ENCODE peak calls at places on chromosomes 1 and 21, in nine cellular contexts. M is omental fat pad, D is glutamatergic neuron, H is type B pancreatic cell, O is cardiac muscle cell, V is progenitor cell of endocrine pancreas, A is astrocyte of the cerebellum, G is heart right ventricle, L is psoas muscle. U is an unnamed sample.

GRCh38 chr1:35539824-35540261 is 17.4 kb downstream of the KIAA0319L start:
- DNase-seq in V (no peak), H (no peak), G (no peak), L (no peak), M (no peak), O (peak), D (no peak), A (peak), U (no peak)

GRCh38 chr1:157438236-157439012 is 113.9 kb downstream of the FCRL5 start:
- DNase-seq in L (no peak), H (no peak), O (peak), A (peak), M (no peak), D (no peak), G (no peak), V (no peak), U (no peak)

GRCh38 chr21:42865361-42866160 is 13.8 kb downstream of the WDR4 start:
- DNase-seq in H (no peak), V (no peak), L (peak), G (peak), M (no peak), O (no peak), D (no peak), A (no peak), U (no peak)

GRCh38 chr1:44031051-44031899 is at the start of gene SLC6A9:
- DNase-seq in M (peak), H (no peak), V (peak), O (peak), G (peak), L (no peak), D (peak), A (peak), U (no peak)

GRCh38 chr1:24901791-24902470 is 28.1 kb downstream of the RUNX3 start:
- DNase-seq in O (no peak), L (no peak), G (no peak), A (no peak), D (no peak), H (peak), M (peak), V (no peak), U (peak)

GRCh38 chr1:221742555-221743415 is 896 bp upstream of the DUSP10 start:
- DNase-seq in D (peak), O (peak), L (peak), A (no peak), G (peak), V (peak), H (peak), M (no peak), U (peak)

GRCh38 chr1:95994643-95995042 is 726.9 kb upstream of the PTBP2 start:
- DNase-seq in D (no peak), O (peak), M (no peak), H (no peak), L (no peak), G (no peak), A (no peak), V (no peak), U (no peak)

GRCh38 chr1:220808501-220809186 is 21.9 kb downstream of the MTARC1 start:
- DNase-seq in O (no peak), M (no peak), A (peak), G (no peak), V (no peak), H (no peak), L (no peak), D (no peak), U (no peak)

GRCh38 chr1:15124362-15125100 is 29.0 kb upstream of the TMEM51 start:
- DNase-seq in O (no peak), G (no peak), L (no peak), H (no peak), M (no peak), A (no peak), D (no peak), V (no peak), U (no peak)

GRCh38 chr1:202571719-202572339 is 138.4 kb downstream of the SYT2 start:
- DNase-seq in H (no peak), G (no peak), A (no peak), D (no peak), V (no peak), M (no peak), L (no peak), O (peak), U (no peak)

GRCh38 chr1:43444827-43445225 is 8.9 kb downstream of the HYI start:
- DNase-seq in H (no peak), V (no peak), M (no peak), O (peak), L (peak), D (peak), A (no peak), G (no peak), U (no peak)

GRCh38 chr21:17479606-17480005 is 33.2 kb upstream of the CXADR start:
- DNase-seq in D (no peak), M (no peak), A (no peak), O (no peak), H (no peak), L (no peak), V (no peak), G (no peak), U (no peak)

GRCh38 chr1:109639841-109640184 is 16.1 kb upstream of the GSTM4 start:
- DNase-seq in G (no peak), D (no peak), A (no peak), M (no peak), L (peak), O (no peak), V (no peak), H (peak), U (no peak)

GRCh38 chr1:234772345-234773147 is 162.6 kb upstream of the IRF2BP2 start:
- DNase-seq in O (peak), V (no peak), G (peak), D (peak), A (peak), L (peak), M (peak), H (no peak), U (peak)

GRCh38 chr1:115906627-115907026 is 65.7 kb upstream of the NHLH2 start:
- DNase-seq in M (no peak), A (no peak), H (no peak), O (no peak), L (no peak), G (no peak), V (no peak), D (no peak), U (no peak)

GRCh38 chr1:110637475-110637874 is 31.3 kb upstream of the KCNA2 start:
- DNase-seq in V (no peak), L (no peak), A (no peak), D (no peak), O (no peak), H (no peak), M (no peak), G (no peak), U (no peak)

GRCh38 chr1:20405893-20406604 is 80.0 kb downstream of the CAMK2N1 start:
- DNase-seq in M (no peak), G (no peak), L (no peak), V (no peak), H (peak), A (peak), D (no peak), O (peak), U (no peak)

GRCh38 chr1:1306070-1306660 is 1.6 kb downstream of the ACAP3 start:
- DNase-seq in O (no peak), G (no peak), V (no peak), H (no peak), L (no peak), D (peak), A (no peak), M (no peak), U (no peak)

GRCh38 chr1:34929497-34929852 is at the start of gene DLGAP3:
- DNase-seq in M (no peak), D (peak), A (no peak), V (peak), H (no peak), O (peak), G (no peak), L (no peak), U (no peak)

GRCh38 chr21:14877581-14878228 is 187.1 kb downstream of the NRIP1 start:
- DNase-seq in A (no peak), V (no peak), H (no peak), O (peak), L (no peak), G (no peak), M (no peak), D (no peak), U (no peak)

GRCh38 chr21:14942801-14943490 is 121.9 kb downstream of the NRIP1 start:
- DNase-seq in L (no peak), H (no peak), D (no peak), G (no peak), V (no peak), M (no peak), O (peak), A (peak), U (no peak)

GRCh38 chr21:43585924-43586411 is 73.3 kb downstream of the HSF2BP start:
- DNase-seq in H (no peak), D (no peak), O (peak), A (peak), G (no peak), V (no peak), M (no peak), L (no peak), U (no peak)

GRCh38 chr1:169712309-169712631 is 850 bp upstream of the SELL start:
- DNase-seq in L (no peak), D (no peak), M (no peak), G (no peak), H (no peak), V (no peak), O (no peak), A (no peak), U (no peak)

GRCh38 chr1:197776348-197777082 is 1.2 kb upstream of the DENND1B start:
- DNase-seq in O (peak), M (no peak), D (no peak), V (no peak), A (peak), G (no peak), L (no peak), H (no peak), U (no peak)

GRCh38 chr1:6700853-6701436 is 671 bp downstream of the DNAJC11 start:
- DNase-seq in M (no peak), H (no peak), A (no peak), G (no peak), L (no peak), V (no peak), D (peak), O (peak), U (no peak)

GRCh38 chr1:20717452-20718342 is at the start of gene KIF17:
- DNase-seq in H (peak), A (peak), M (peak), O (peak), G (peak), V (peak), D (peak), L (peak), U (peak)

DNA sequence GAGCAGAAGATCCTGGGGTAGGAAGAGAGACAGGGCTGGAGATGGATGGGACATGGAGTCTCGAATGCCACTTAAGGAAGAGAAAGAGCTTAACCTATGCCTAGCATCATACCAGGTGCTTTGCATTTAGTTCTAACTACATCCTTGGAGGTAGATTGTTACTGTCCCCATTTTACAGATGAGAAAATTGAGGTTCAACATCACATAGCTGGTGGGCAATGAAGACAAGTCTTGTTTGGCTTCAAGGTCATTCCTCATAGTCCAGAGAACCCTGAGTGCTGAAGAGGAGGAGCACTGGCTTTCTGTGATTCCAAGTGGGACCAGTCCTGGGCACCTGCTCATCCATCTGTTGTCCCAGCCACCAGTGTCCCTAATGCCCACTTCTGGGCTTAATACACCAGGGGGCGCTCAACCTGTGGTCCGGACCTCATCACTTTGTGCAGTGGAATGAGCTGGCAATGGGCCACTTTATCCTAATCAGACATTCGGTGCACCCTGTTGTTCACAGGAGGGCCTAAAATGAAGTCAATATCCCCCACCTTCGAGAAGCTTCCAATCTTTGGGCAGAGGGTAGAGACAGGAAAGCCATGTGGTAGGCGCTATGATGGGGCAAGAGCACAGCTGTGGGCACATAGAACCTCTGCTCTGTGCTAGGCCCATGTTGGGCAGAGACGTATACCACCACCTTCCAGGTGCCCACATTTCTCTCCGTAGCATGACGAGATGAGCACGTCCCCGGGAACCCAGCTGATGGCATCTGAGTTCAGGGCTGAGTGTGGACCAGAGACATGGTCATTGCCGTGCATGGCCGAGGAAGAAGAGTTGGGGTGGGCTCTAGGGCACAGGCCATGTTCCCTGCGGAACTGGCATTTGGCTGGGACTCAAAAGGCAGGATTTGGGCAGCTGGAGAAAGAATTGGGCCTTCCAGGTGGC is 9.2 kb downstream of the RPS6KA1 start:
- DNase-seq in M (no peak), G (no peak), H (no peak), A (no peak), D (peak), L (no peak), O (peak), V (no peak), U (no peak)
- TF ChIP-seq CTCF in M (no peak), G (no peak), H (peak), A (peak), D (peak), L (peak), O (peak), V (peak), U (peak)

GRCh38 chr1:29333008-29333407 is 96.7 kb downstream of the PTPRU start:
- DNase-seq in D (no peak), G (no peak), L (no peak), A (no peak), H (no peak), V (no peak), O (no peak), M (no peak), U (no peak)

GRCh38 chr1:29331309-29331708 is 95.0 kb downstream of the PTPRU start:
- DNase-seq in V (no peak), D (no peak), O (no peak), G (no peak), A (no peak), L (no peak), H (no peak), M (no peak), U (no peak)

GRCh38 chr1:29331731-29332130 is 95.4 kb downstream of the PTPRU start:
- DNase-seq in D (no peak), H (no peak), V (no peak), A (no peak), O (no peak), M (no peak), G (no peak), L (no peak), U (no peak)

GRCh38 chr1:29330856-29331255 is 94.5 kb downstream of the PTPRU start:
- DNase-seq in G (no peak), O (no peak), V (no peak), L (no peak), M (no peak), A (no peak), D (no peak), H (no peak), U (no peak)

GRCh38 chr1:29332204-29332603 is 95.9 kb downstream of the PTPRU start:
- DNase-seq in A (no peak), V (no peak), M (no peak), D (peak), G (no peak), O (peak), L (no peak), H (no peak), U (no peak)
- TF ChIP-seq CTCF in A (peak), V (peak), M (no peak), D (peak), G (no peak), O (peak), L (no peak), H (peak), U (no peak)

GRCh38 chr1:61071205-61071830 is 11.0 kb upstream of the NFIA start:
- DNase-seq in D (no peak), M (no peak), G (no peak), L (no peak), V (no peak), O (no peak), A (no peak), H (no peak), U (no peak)
- TF ChIP-seq CTCF in D (no peak), M (no peak), G (no peak), L (no peak), V (no peak), O (no peak), A (no peak), H (no peak), U (no peak)

DNA sequence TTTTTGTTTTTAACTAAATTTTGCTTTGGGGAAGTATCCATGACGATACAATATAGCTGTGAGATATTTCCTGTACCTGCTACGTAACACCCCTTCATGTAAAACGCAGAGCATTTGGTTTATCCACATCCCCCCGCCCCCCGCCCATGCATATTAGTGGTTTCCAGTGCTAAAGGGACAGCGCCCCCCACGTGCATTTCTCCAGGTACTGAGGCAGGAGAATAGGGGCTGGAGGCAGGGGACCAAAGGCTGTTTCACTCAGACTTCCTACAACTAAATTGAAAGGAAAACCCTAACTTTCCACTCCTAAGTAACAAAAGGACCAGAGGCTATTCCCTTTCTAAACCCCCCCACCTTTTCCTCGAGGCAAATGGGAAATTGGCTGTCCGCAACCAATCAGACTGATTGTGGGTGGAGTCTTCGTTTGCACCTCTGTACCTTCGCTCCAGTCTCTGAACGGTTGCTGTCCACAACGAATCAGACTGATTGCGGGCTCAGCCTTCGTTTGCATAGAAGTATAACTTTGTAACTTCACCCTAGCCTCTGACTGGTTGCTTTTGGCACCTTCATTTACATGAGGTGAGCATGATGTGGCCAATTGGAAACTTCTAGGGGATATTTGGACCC is 12.2 kb upstream of the RIPK4 start:
- DNase-seq in G (no peak), A (no peak), D (no peak), M (no peak), O (no peak), L (no peak), H (no peak), V (no peak), U (no peak)
- TF ChIP-seq CTCF in G (no peak), A (no peak), D (no peak), M (no peak), O (no peak), L (no peak), H (no peak), V (no peak), U (no peak)

GRCh38 chr1:52365746-52366516 is at the start of gene CC2D1B:
- DNase-seq in G (peak), O (peak), A (peak), L (peak), M (peak), V (peak), D (peak), H (peak), U (peak)

GRCh38 chr1:52367272-52367671 is 1.3 kb upstream of the CC2D1B start:
- DNase-seq in V (no peak), D (no peak), A (no peak), G (no peak), O (no peak), L (no peak), H (no peak), M (no peak), U (no peak)

GRCh38 chr1:52366517-52366827 is 467 bp upstream of the CC2D1B start:
- DNase-seq in G (no peak), L (no peak), D (no peak), H (no peak), A (no peak), O (no peak), M (no peak), V (no peak), U (no peak)

GRCh38 chr1:52365091-52365745 is 787 bp downstream of the CC2D1B start:
- DNase-seq in L (peak), O (peak), A (peak), H (no peak), D (peak), G (peak), M (peak), V (no peak), U (peak)

DNA sequence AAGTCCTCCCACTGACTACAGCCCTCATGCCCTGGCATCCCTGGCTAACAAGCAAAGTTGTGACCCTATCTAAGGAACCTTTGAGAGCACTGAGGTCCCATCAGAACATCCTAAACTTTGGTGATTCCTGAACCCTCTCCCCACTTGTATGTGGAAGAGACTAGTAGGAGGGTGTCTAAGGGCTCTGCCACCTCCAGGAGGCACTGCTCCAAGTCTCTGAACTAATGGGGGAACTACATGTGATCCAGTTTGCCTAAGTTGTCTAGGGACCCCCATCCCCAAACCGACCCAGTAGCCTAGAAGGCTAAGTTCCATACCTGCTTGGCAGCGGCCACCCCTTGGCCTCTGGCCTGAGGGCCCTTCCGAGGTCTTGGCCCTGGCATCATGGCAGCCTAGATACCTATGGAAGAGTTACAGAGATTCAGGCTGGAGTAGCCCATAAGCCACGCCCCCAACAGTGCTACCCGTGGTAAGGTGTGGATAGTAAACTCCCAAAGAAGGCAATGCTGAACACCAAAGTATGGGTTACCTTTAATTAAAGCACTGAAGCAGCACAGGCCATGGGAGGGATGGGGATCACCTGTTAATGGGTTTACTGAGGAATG is 1.7 kb downstream of the CC2D1B start:
- DNase-seq in M (no peak), D (no peak), G (no peak), V (no peak), A (no peak), H (no peak), L (no peak), O (no peak), U (no peak)
- TF ChIP-seq CTCF in M (no peak), D (no peak), G (no peak), V (no peak), A (no peak), H (no peak), L (no peak), O (no peak), U (no peak)